ENCODE peak calls at places on chromosome 17, in nine cellular contexts. R, M, K, Z, H, S, Q, J and G are unnamed samples.

GRCh38 chr17:46793541-46793940 is 25.0 kb downstream of the WNT3 start:
- DNase-seq in K (no peak), R (no peak), H (no peak), Q (no peak), S (no peak), M (no peak), Z (no peak), J (no peak), G (no peak)

GRCh38 chr17:55734128-55734781 is 11.6 kb upstream of the TMEM100 start:
- DNase-seq in M (no peak), Q (no peak), R (no peak), J (no peak), H (no peak), Z (no peak), K (no peak), S (no peak), G (no peak)

GRCh38 chr17:13557077-13557476 is 44.7 kb downstream of the HS3ST3A1 start:
- DNase-seq in M (no peak), S (no peak), K (no peak), J (no peak), Q (no peak), H (no peak), R (no peak), Z (no peak), G (no peak)

GRCh38 chr17:28917465-28917864 is 14.6 kb upstream of the DHRS13 start:
- DNase-seq in M (no peak), K (no peak), Z (no peak), S (no peak), Q (no peak), J (no peak), H (no peak), R (no peak), G (no peak)

GRCh38 chr17:15513058-15513858 is 45.8 kb upstream of the CDRT4 start:
- DNase-seq in K (no peak), S (no peak), Z (no peak), R (no peak), H (no peak), M (no peak), J (no peak), Q (no peak), G (no peak)

GRCh38 chr17:28276011-28276410 is 43.0 kb upstream of the TMEM97 start:
- DNase-seq in K (no peak), R (no peak), H (no peak), J (no peak), Z (no peak), S (no peak), M (no peak), Q (peak), G (no peak)

GRCh38 chr17:74442670-74443515 is 11.0 kb downstream of the GPRC5C start:
- DNase-seq in Q (peak), S (peak), K (peak), J (no peak), H (peak), M (peak), Z (peak), R (no peak), G (no peak)

GRCh38 chr17:860805-861204 is 78.7 kb downstream of the MRM3 start:
- DNase-seq in K (no peak), S (no peak), R (no peak), Q (no peak), Z (no peak), M (no peak), J (no peak), H (no peak), G (no peak)

GRCh38 chr17:19244796-19245195 is 7.6 kb downstream of the EPN2 start:
- DNase-seq in R (no peak), J (no peak), Q (no peak), K (no peak), H (no peak), M (no peak), S (no peak), Z (no peak), G (no peak)

GRCh38 chr17:51355314-51356083 is 95.2 kb downstream of the UTP18 start:
- DNase-seq in K (no peak), M (no peak), Q (no peak), J (no peak), R (no peak), H (no peak), S (no peak), Z (no peak), G (no peak)

GRCh38 chr17:37490638-37491614 is 1.2 kb downstream of the DUSP14 start:
- DNase-seq in H (no peak), Z (no peak), R (peak), K (peak), J (no peak), S (peak), M (peak), Q (peak), G (peak)
- TF ChIP-seq POLR2A in H (no peak), Z (no peak), R (peak), K (no peak), J (no peak), S (peak), M (no peak), Q (no peak), G (no peak)

GRCh38 chr17:77419547-77420475 is 279.0 kb downstream of the SEC14L1 start:
- DNase-seq in J (no peak), H (no peak), M (peak), Q (no peak), S (peak), K (no peak), Z (no peak), R (no peak), G (no peak)
- TF ChIP-seq POLR2A in J (no peak), H (no peak), M (no peak), Q (no peak), S (no peak), K (no peak), Z (no peak), R (peak), G (no peak)

GRCh38 chr17:36851230-36851629 is 86.0 kb upstream of the LHX1 start:
- DNase-seq in R (peak), Q (no peak), Z (no peak), K (no peak), S (no peak), M (no peak), H (no peak), J (no peak), G (no peak)

GRCh38 chr17:36847293-36847645 is 90.0 kb upstream of the LHX1 start:
- DNase-seq in K (no peak), H (no peak), S (no peak), Q (no peak), M (no peak), R (no peak), Z (no peak), J (no peak), G (no peak)

GRCh38 chr17:36850794-36851193 is 86.5 kb upstream of the LHX1 start:
- DNase-seq in S (no peak), R (peak), Z (no peak), J (no peak), M (no peak), H (no peak), K (no peak), Q (no peak), G (no peak)

GRCh38 chr17:36848008-36848902 is 89.0 kb upstream of the LHX1 start:
- DNase-seq in H (no peak), S (no peak), Z (no peak), Q (no peak), M (no peak), R (no peak), K (no peak), J (no peak), G (no peak)

GRCh38 chr17:36849871-36850348 is 87.4 kb upstream of the LHX1 start:
- DNase-seq in H (no peak), J (no peak), R (peak), Q (no peak), M (no peak), S (peak), K (no peak), Z (no peak), G (peak)
- TF ChIP-seq POLR2A in H (no peak), J (no peak), R (no peak), Q (no peak), M (no peak), S (no peak), K (no peak), Z (no peak), G (no peak)

DNA sequence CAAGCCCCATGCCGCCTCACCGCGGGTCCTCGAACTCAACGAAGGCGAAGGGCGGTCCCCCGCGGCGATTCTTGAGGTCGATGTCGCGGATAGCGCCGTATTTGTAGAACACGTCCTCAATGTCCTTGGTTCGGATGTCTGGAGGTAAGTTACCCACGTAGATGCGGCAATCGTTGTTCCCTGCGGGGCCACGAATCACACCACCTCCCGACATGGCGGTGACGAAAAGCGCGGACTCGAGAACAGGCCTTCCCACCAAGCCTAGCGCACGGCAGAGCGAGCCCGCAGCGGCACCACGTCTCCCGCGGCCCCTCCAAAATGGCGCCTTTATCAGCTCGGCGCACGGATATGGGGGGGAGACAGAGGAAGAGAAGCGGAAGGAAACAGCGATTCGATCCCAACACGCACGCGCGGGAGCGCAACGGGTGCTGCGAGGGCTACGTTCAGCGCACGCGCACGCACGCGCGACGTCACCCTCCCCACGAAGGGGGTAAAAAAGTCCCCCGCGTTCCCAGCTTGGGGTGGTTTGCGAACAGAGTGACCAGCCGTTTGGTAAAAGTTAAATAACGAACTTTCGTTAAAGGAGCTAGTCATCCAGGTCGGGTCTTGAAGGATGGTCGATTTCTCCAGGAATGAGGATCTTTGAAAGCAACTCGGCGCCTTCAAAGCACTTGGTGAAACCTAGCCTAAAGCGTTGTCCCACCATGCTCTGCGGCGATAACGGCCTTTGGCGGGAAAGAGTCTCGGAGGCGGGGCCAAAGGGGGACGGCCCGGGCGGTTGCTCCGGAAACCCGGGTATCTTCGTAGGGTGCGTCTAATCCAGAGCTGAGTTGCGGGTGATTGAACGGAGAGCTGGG is at the start of gene SRSF1:
- DNase-seq in H (peak), Z (peak), M (peak), R (peak), Q (peak), J (peak), S (peak), K (peak), G (peak)
- TF ChIP-seq POLR2A in H (peak), Z (no peak), M (peak), R (peak), Q (peak), J (peak), S (peak), K (peak), G (peak)

GRCh38 chr17:43531955-43532354 is 14.2 kb downstream of the ETV4 start:
- DNase-seq in Z (no peak), K (no peak), J (no peak), M (no peak), S (peak), R (no peak), Q (no peak), H (no peak), G (no peak)

GRCh38 chr17:43529977-43530302 is 16.2 kb downstream of the ETV4 start:
- DNase-seq in K (no peak), H (no peak), S (no peak), Q (no peak), R (no peak), Z (no peak), M (no peak), J (no peak), G (no peak)

GRCh38 chr17:43528988-43529814 is 16.9 kb downstream of the ETV4 start:
- DNase-seq in Q (no peak), J (no peak), M (no peak), H (no peak), Z (no peak), S (no peak), R (no peak), K (no peak), G (no peak)

GRCh38 chr17:43531082-43531378 is 15.1 kb downstream of the ETV4 start:
- DNase-seq in J (no peak), Q (no peak), Z (no peak), R (no peak), K (no peak), S (no peak), M (no peak), H (no peak), G (no peak)

GRCh38 chr17:43530303-43531081 is 15.6 kb downstream of the ETV4 start:
- DNase-seq in K (no peak), H (peak), J (no peak), R (no peak), Z (peak), Q (peak), M (peak), S (peak), G (no peak)
- TF ChIP-seq POLR2A in K (no peak), H (no peak), J (no peak), R (no peak), Z (no peak), Q (no peak), M (no peak), S (peak), G (no peak)